ENCODE peak calls at places on chromosomes 1 and 21, in five cellular contexts. T is memory B cell; R is stimulated activated naive B cell treated with anti-CD40 and anti-IgM and Interleukin-4, amounts not matched to agents 10 μg/mL and 1 μg/mL and 100 μg/mL, for 72 hours; H is central memory CD8-positive, alpha-beta T cell; V is NCI-H345. Z is an unnamed sample.

GRCh38 chr1:112594208-112594876 is 24.6 kb downstream of the ST7L start:
- DNase-seq in T (no peak), R (no peak), H (no peak), V (no peak), Z (no peak)

GRCh38 chr21:28442624-28443023 is 550.1 kb downstream of the LTN1 start:
- DNase-seq in T (no peak), R (no peak), H (no peak), V (no peak), Z (no peak)

GRCh38 chr1:22404486-22404885 is 47.2 kb upstream of the ZBTB40 start:
- DNase-seq in T (no peak), R (no peak), H (no peak), V (no peak), Z (no peak)

GRCh38 chr1:157490337-157491165 is 61.8 kb downstream of the FCRL5 start:
- DNase-seq in T (peak), R (peak), H (peak), V (peak), Z (no peak)

GRCh38 chr21:45383111-45383614 is 21.8 kb upstream of the COL18A1 start:
- DNase-seq in T (no peak), R (no peak), H (no peak), V (no peak), Z (peak)

GRCh38 chr1:212010004-212010403 is 25.4 kb downstream of the INTS7 start:
- DNase-seq in T (no peak), R (no peak), H (no peak), V (no peak), Z (no peak)

GRCh38 chr1:206766251-206766856 is 4.2 kb upstream of the IL19 start:
- DNase-seq in T (peak), R (peak), H (peak), V (no peak), Z (peak)

GRCh38 chr1:116886532-116886931 is 23.2 kb upstream of the PTGFRN start:
- DNase-seq in T (no peak), R (no peak), H (no peak), V (no peak), Z (no peak)

GRCh38 chr1:214248294-214249082 is 32.5 kb upstream of the SMYD2 start:
- DNase-seq in T (no peak), R (no peak), H (no peak), V (no peak), Z (no peak)

GRCh38 chr1:163361123-163361934 is 39.6 kb downstream of the NUF2 start:
- DNase-seq in T (no peak), R (no peak), H (no peak), V (peak), Z (no peak)

GRCh38 chr1:248842781-248843331 is 4.8 kb downstream of the ZNF672 start:
- DNase-seq in T (no peak), R (no peak), H (no peak), V (no peak), Z (no peak)

GRCh38 chr1:169383449-169383848 is 15.5 kb downstream of the BLZF1 start:
- DNase-seq in T (no peak), R (no peak), H (no peak), V (no peak), Z (no peak)

GRCh38 chr1:84693009-84693408 is 2.7 kb upstream of the SSX2IP start:
- DNase-seq in T (no peak), R (no peak), H (no peak), V (no peak), Z (no peak)

GRCh38 chr1:40803902-40804301 is 20.3 kb downstream of the KCNQ4 start:
- DNase-seq in T (no peak), R (no peak), H (no peak), V (no peak), Z (no peak)

GRCh38 chr1:84772428-84772943 is 82.2 kb upstream of the SSX2IP start:
- DNase-seq in T (peak), R (peak), H (peak), V (peak), Z (peak)

Z was measured in CD14-positive monocyte.